ENCODE peak calls at places on chromosomes 2 and 18, in five cellular contexts. One of them, this sample, is unnamed.

GRCh38 chr2:132583666-132584360 is 86.2 kb downstream of the LYPD1 start:
- DNase-seq in nucleus accumbens: no peak
- DNase-seq in activated CD4-positive, alpha-beta T cell treated with anti-CD3 and anti-CD28 coated beads, Interleukin-2, amount 10 ng/mL, durations not matched to agents 7 days and 5 days: no peak
- DNase-seq in stimulated activated CD4-positive, alpha-beta T cell treated with anti-CD3 and anti-CD28 coated beads, Interleukin-4, amount 100 ng/mL, for 24 hours: no peak
- DNase-seq in left ventricle myocardium inferior: no peak
- DNase-seq in this sample: no peak

GRCh38 chr2:121519732-121520640 is 10.7 kb upstream of the RNU4ATAC start:
- DNase-seq in nucleus accumbens: peak; percentile 35
- DNase-seq in activated CD4-positive, alpha-beta T cell treated with anti-CD3 and anti-CD28 coated beads, Interleukin-2, amount 10 ng/mL, durations not matched to agents 7 days and 5 days: no peak
- DNase-seq in stimulated activated CD4-positive, alpha-beta T cell treated with anti-CD3 and anti-CD28 coated beads, Interleukin-4, amount 100 ng/mL, for 24 hours: no peak
- DNase-seq in left ventricle myocardium inferior: no peak
- DNase-seq in this sample: no peak

GRCh38 chr2:191051825-191052778 is 38.1 kb upstream of the STAT1 start:
- DNase-seq in nucleus accumbens: no peak
- DNase-seq in activated CD4-positive, alpha-beta T cell treated with anti-CD3 and anti-CD28 coated beads, Interleukin-2, amount 10 ng/mL, durations not matched to agents 7 days and 5 days: peak; percentile 54
- DNase-seq in stimulated activated CD4-positive, alpha-beta T cell treated with anti-CD3 and anti-CD28 coated beads, Interleukin-4, amount 100 ng/mL, for 24 hours: peak; percentile 38
- DNase-seq in left ventricle myocardium inferior: no peak
- DNase-seq in this sample: peak; percentile 43

GRCh38 chr18:23814977-23815614 is 125.8 kb downstream of the LAMA3 start:
- DNase-seq in nucleus accumbens: no peak
- DNase-seq in activated CD4-positive, alpha-beta T cell treated with anti-CD3 and anti-CD28 coated beads, Interleukin-2, amount 10 ng/mL, durations not matched to agents 7 days and 5 days: no peak
- DNase-seq in stimulated activated CD4-positive, alpha-beta T cell treated with anti-CD3 and anti-CD28 coated beads, Interleukin-4, amount 100 ng/mL, for 24 hours: no peak
- DNase-seq in left ventricle myocardium inferior: peak; percentile 51
- DNase-seq in this sample: no peak

GRCh38 chr2:236857781-236858180 is 227.9 kb upstream of the COPS8 start:
- DNase-seq in nucleus accumbens: no peak
- DNase-seq in activated CD4-positive, alpha-beta T cell treated with anti-CD3 and anti-CD28 coated beads, Interleukin-2, amount 10 ng/mL, durations not matched to agents 7 days and 5 days: no peak
- DNase-seq in stimulated activated CD4-positive, alpha-beta T cell treated with anti-CD3 and anti-CD28 coated beads, Interleukin-4, amount 100 ng/mL, for 24 hours: no peak
- DNase-seq in left ventricle myocardium inferior: no peak
- DNase-seq in this sample: no peak

GRCh38 chr2:205650450-205650849 is 31.9 kb upstream of the NRP2 start:
- DNase-seq in nucleus accumbens: no peak
- DNase-seq in activated CD4-positive, alpha-beta T cell treated with anti-CD3 and anti-CD28 coated beads, Interleukin-2, amount 10 ng/mL, durations not matched to agents 7 days and 5 days: no peak
- DNase-seq in stimulated activated CD4-positive, alpha-beta T cell treated with anti-CD3 and anti-CD28 coated beads, Interleukin-4, amount 100 ng/mL, for 24 hours: no peak
- DNase-seq in left ventricle myocardium inferior: no peak
- DNase-seq in this sample: no peak

GRCh38 chr2:38128653-38129052 is 52.7 kb upstream of the CYP1B1 start:
- DNase-seq in nucleus accumbens: no peak
- DNase-seq in activated CD4-positive, alpha-beta T cell treated with anti-CD3 and anti-CD28 coated beads, Interleukin-2, amount 10 ng/mL, durations not matched to agents 7 days and 5 days: no peak
- DNase-seq in stimulated activated CD4-positive, alpha-beta T cell treated with anti-CD3 and anti-CD28 coated beads, Interleukin-4, amount 100 ng/mL, for 24 hours: no peak
- DNase-seq in left ventricle myocardium inferior: no peak
- DNase-seq in this sample: no peak

GRCh38 chr2:235979753-235980459 is 188.3 kb downstream of the GBX2 start:
- DNase-seq in nucleus accumbens: no peak
- DNase-seq in activated CD4-positive, alpha-beta T cell treated with anti-CD3 and anti-CD28 coated beads, Interleukin-2, amount 10 ng/mL, durations not matched to agents 7 days and 5 days: no peak
- DNase-seq in stimulated activated CD4-positive, alpha-beta T cell treated with anti-CD3 and anti-CD28 coated beads, Interleukin-4, amount 100 ng/mL, for 24 hours: no peak
- DNase-seq in left ventricle myocardium inferior: no peak
- DNase-seq in this sample: no peak

GRCh38 chr2:170716851-170717598 is 1.9 kb downstream of the SP5 start:
- DNase-seq in nucleus accumbens: no peak
- DNase-seq in activated CD4-positive, alpha-beta T cell treated with anti-CD3 and anti-CD28 coated beads, Interleukin-2, amount 10 ng/mL, durations not matched to agents 7 days and 5 days: peak; percentile 11
- DNase-seq in stimulated activated CD4-positive, alpha-beta T cell treated with anti-CD3 and anti-CD28 coated beads, Interleukin-4, amount 100 ng/mL, for 24 hours: no peak
- DNase-seq in left ventricle myocardium inferior: peak; percentile 23
- DNase-seq in this sample: no peak

GRCh38 chr18:25279133-25279532 is 72.8 kb downstream of the ZNF521 start:
- DNase-seq in nucleus accumbens: no peak
- DNase-seq in activated CD4-positive, alpha-beta T cell treated with anti-CD3 and anti-CD28 coated beads, Interleukin-2, amount 10 ng/mL, durations not matched to agents 7 days and 5 days: no peak
- DNase-seq in stimulated activated CD4-positive, alpha-beta T cell treated with anti-CD3 and anti-CD28 coated beads, Interleukin-4, amount 100 ng/mL, for 24 hours: no peak
- DNase-seq in left ventricle myocardium inferior: no peak
- DNase-seq in this sample: no peak

GRCh38 chr2:220315098-220315785 is 687.8 kb downstream of the SLC4A3 start:
- DNase-seq in nucleus accumbens: no peak
- DNase-seq in activated CD4-positive, alpha-beta T cell treated with anti-CD3 and anti-CD28 coated beads, Interleukin-2, amount 10 ng/mL, durations not matched to agents 7 days and 5 days: no peak
- DNase-seq in stimulated activated CD4-positive, alpha-beta T cell treated with anti-CD3 and anti-CD28 coated beads, Interleukin-4, amount 100 ng/mL, for 24 hours: no peak
- DNase-seq in left ventricle myocardium inferior: no peak
- DNase-seq in this sample: no peak

GRCh38 chr18:74645717-74646116 is 48.0 kb downstream of the ZNF407 start:
- DNase-seq in nucleus accumbens: no peak
- DNase-seq in activated CD4-positive, alpha-beta T cell treated with anti-CD3 and anti-CD28 coated beads, Interleukin-2, amount 10 ng/mL, durations not matched to agents 7 days and 5 days: no peak
- DNase-seq in stimulated activated CD4-positive, alpha-beta T cell treated with anti-CD3 and anti-CD28 coated beads, Interleukin-4, amount 100 ng/mL, for 24 hours: no peak
- DNase-seq in left ventricle myocardium inferior: no peak
- DNase-seq in this sample: no peak

GRCh38 chr2:9982891-9983290 is 31.4 kb downstream of the GRHL1 start:
- DNase-seq in nucleus accumbens: no peak
- DNase-seq in activated CD4-positive, alpha-beta T cell treated with anti-CD3 and anti-CD28 coated beads, Interleukin-2, amount 10 ng/mL, durations not matched to agents 7 days and 5 days: no peak
- DNase-seq in stimulated activated CD4-positive, alpha-beta T cell treated with anti-CD3 and anti-CD28 coated beads, Interleukin-4, amount 100 ng/mL, for 24 hours: no peak
- DNase-seq in left ventricle myocardium inferior: no peak
- DNase-seq in this sample: no peak

GRCh38 chr2:28164280-28164801 is 228.3 kb upstream of the FOSL2 start:
- DNase-seq in nucleus accumbens: no peak
- DNase-seq in activated CD4-positive, alpha-beta T cell treated with anti-CD3 and anti-CD28 coated beads, Interleukin-2, amount 10 ng/mL, durations not matched to agents 7 days and 5 days: no peak
- DNase-seq in stimulated activated CD4-positive, alpha-beta T cell treated with anti-CD3 and anti-CD28 coated beads, Interleukin-4, amount 100 ng/mL, for 24 hours: no peak
- DNase-seq in left ventricle myocardium inferior: peak; percentile 41
- DNase-seq in this sample: no peak

GRCh38 chr2:198314559-198315153 is 510.3 kb downstream of the PLCL1 start:
- DNase-seq in nucleus accumbens: no peak
- DNase-seq in activated CD4-positive, alpha-beta T cell treated with anti-CD3 and anti-CD28 coated beads, Interleukin-2, amount 10 ng/mL, durations not matched to agents 7 days and 5 days: peak; percentile 33
- DNase-seq in stimulated activated CD4-positive, alpha-beta T cell treated with anti-CD3 and anti-CD28 coated beads, Interleukin-4, amount 100 ng/mL, for 24 hours: peak; percentile 16
- DNase-seq in left ventricle myocardium inferior: no peak
- DNase-seq in this sample: peak; percentile 39

GRCh38 chr2:68292108-68292710 is 27.5 kb downstream of the CNRIP1 start:
- DNase-seq in nucleus accumbens: no peak
- DNase-seq in activated CD4-positive, alpha-beta T cell treated with anti-CD3 and anti-CD28 coated beads, Interleukin-2, amount 10 ng/mL, durations not matched to agents 7 days and 5 days: peak; percentile 42
- DNase-seq in stimulated activated CD4-positive, alpha-beta T cell treated with anti-CD3 and anti-CD28 coated beads, Interleukin-4, amount 100 ng/mL, for 24 hours: peak; percentile 6
- DNase-seq in left ventricle myocardium inferior: no peak
- DNase-seq in this sample: peak; percentile 36

GRCh38 chr2:149061119-149061518 is 22.6 kb downstream of the LYPD6B start:
- DNase-seq in nucleus accumbens: no peak
- DNase-seq in activated CD4-positive, alpha-beta T cell treated with anti-CD3 and anti-CD28 coated beads, Interleukin-2, amount 10 ng/mL, durations not matched to agents 7 days and 5 days: no peak
- DNase-seq in stimulated activated CD4-positive, alpha-beta T cell treated with anti-CD3 and anti-CD28 coated beads, Interleukin-4, amount 100 ng/mL, for 24 hours: no peak
- DNase-seq in left ventricle myocardium inferior: no peak
- DNase-seq in this sample: no peak

GRCh38 chr2:134205087-134205486 is 48.8 kb upstream of the MGAT5 start:
- DNase-seq in nucleus accumbens: no peak
- DNase-seq in activated CD4-positive, alpha-beta T cell treated with anti-CD3 and anti-CD28 coated beads, Interleukin-2, amount 10 ng/mL, durations not matched to agents 7 days and 5 days: no peak
- DNase-seq in stimulated activated CD4-positive, alpha-beta T cell treated with anti-CD3 and anti-CD28 coated beads, Interleukin-4, amount 100 ng/mL, for 24 hours: no peak
- DNase-seq in left ventricle myocardium inferior: no peak
- DNase-seq in this sample: no peak

GRCh38 chr2:150911766-150912280 is 349.8 kb downstream of the RBM43 start:
- DNase-seq in nucleus accumbens: no peak
- DNase-seq in activated CD4-positive, alpha-beta T cell treated with anti-CD3 and anti-CD28 coated beads, Interleukin-2, amount 10 ng/mL, durations not matched to agents 7 days and 5 days: no peak
- DNase-seq in stimulated activated CD4-positive, alpha-beta T cell treated with anti-CD3 and anti-CD28 coated beads, Interleukin-4, amount 100 ng/mL, for 24 hours: no peak
- DNase-seq in left ventricle myocardium inferior: peak; percentile 35
- DNase-seq in this sample: no peak

GRCh38 chr18:886076-886475 is 18.6 kb upstream of the ADCYAP1 start:
- DNase-seq in nucleus accumbens: no peak
- DNase-seq in activated CD4-positive, alpha-beta T cell treated with anti-CD3 and anti-CD28 coated beads, Interleukin-2, amount 10 ng/mL, durations not matched to agents 7 days and 5 days: no peak
- DNase-seq in stimulated activated CD4-positive, alpha-beta T cell treated with anti-CD3 and anti-CD28 coated beads, Interleukin-4, amount 100 ng/mL, for 24 hours: no peak
- DNase-seq in left ventricle myocardium inferior: no peak
- DNase-seq in this sample: no peak